ENCODE peak calls at places on chromosomes 3 and 15, in six cellular contexts. O is tibial nerve, I is foreskin fibroblast, X is right lobe of liver, A is fibroblast of the aortic adventitia, R is lower lobe of right lung. G is an unnamed sample.
A peak's percentile ranks its signal among the peaks of the same experiment; 100 is the strongest.

GRCh38 chr3:190017575-190018288 is 103.0 kb downstream of the P3H2 start:
- DNase-seq in O (no peak), I (peak; percentile 88), X (no peak), A (peak; percentile 83), R (no peak), G (peak; percentile 10)

GRCh38 chr15:96331942-96332853 is 1.7 kb downstream of the NR2F2 start:
- DNase-seq in O (no peak), I (peak; percentile 51), X (peak; percentile 83), A (peak; percentile 52), R (peak; percentile 77), G (no peak)

GRCh38 chr3:104916971-104917370 is 449.7 kb upstream of the ALCAM start:
- DNase-seq in O (no peak), I (peak; percentile 17), X (no peak), A (no peak), R (no peak), G (no peak)

GRCh38 chr3:164903820-164904451 is 174.4 kb downstream of the SI start:
- DNase-seq in O (no peak), I (no peak), X (no peak), A (no peak), R (no peak), G (no peak)

GRCh38 chr3:43885908-43886618 is 195.3 kb downstream of the ABHD5 start:
- DNase-seq in O (no peak), I (peak; percentile 33), X (no peak), A (no peak), R (no peak), G (no peak)

GRCh38 chr3:141544697-141545096 is 57.9 kb downstream of the RASA2 start:
- DNase-seq in O (no peak), I (no peak), X (no peak), A (no peak), R (no peak), G (no peak)

GRCh38 chr3:33388374-33389100 is 51.7 kb downstream of the UBP1 start:
- DNase-seq in O (no peak), I (no peak), X (no peak), A (no peak), R (no peak), G (no peak)

GRCh38 chr15:20349774-20350498 is 191.7 kb downstream of the GOLGA6L6 start:
- DNase-seq in O (no peak), I (no peak), X (no peak), A (no peak), R (peak; percentile 62), G (no peak)

GRCh38 chr3:132592211-132592610 is 4.9 kb upstream of the ACKR4 start:
- DNase-seq in O (no peak), I (peak; percentile 53), X (no peak), A (peak; percentile 72), R (no peak), G (no peak)

GRCh38 chr15:27561816-27562215 is 537.3 kb downstream of the OCA2 start:
- DNase-seq in O (no peak), I (peak; percentile 8), X (no peak), A (no peak), R (no peak), G (no peak)

GRCh38 chr15:68051907-68052306 is 2.2 kb upstream of the PIAS1 start:
- DNase-seq in O (no peak), I (no peak), X (no peak), A (no peak), R (no peak), G (no peak)

GRCh38 chr3:133578548-133579191 is 5.2 kb downstream of the CDV3 start:
- DNase-seq in O (no peak), I (peak; percentile 56), X (no peak), A (peak; percentile 70), R (no peak), G (peak; percentile 18)

GRCh38 chr3:163657088-163657487 is 1421.2 kb downstream of the SI start:
- DNase-seq in O (no peak), I (no peak), X (no peak), A (no peak), R (no peak), G (no peak)

GRCh38 chr15:93073465-93073952 is 15.5 kb downstream of the RGMA start:
- DNase-seq in O (no peak), I (no peak), X (peak; percentile 53), A (no peak), R (peak; percentile 57), G (no peak)

DNA sequence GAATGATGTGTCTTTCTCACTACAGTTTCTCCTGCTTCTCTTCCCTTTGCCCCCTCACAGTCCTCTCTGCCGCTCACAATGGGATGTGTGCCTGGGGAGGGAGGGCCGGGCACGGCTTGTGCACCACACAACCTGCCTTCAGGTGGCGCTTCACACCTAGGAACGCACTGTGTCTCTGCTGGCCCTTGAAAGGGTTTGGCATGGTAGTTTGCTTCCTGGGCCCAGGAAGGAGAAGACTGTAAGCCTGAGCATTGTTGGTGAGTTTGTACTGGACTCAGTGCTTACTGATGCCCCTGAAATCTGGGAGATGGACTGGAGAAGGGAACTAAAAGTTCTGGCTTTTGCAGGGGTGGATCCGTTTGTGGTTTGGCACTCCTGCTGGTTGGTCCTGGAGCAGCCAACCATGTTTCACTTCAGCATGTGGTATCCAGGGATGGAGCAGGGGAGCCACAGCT is 9.2 kb downstream of the ALPK3 start:
- DNase-seq in O (no peak), I (no peak), X (no peak), A (peak; percentile 49), R (no peak), G (peak; percentile 46)
- TF ChIP-seq CTCF in O (no peak), I (peak; percentile 20), X (peak; percentile 44), A (peak; percentile 19), R (peak; percentile 25), G (peak; percentile 80)

DNA sequence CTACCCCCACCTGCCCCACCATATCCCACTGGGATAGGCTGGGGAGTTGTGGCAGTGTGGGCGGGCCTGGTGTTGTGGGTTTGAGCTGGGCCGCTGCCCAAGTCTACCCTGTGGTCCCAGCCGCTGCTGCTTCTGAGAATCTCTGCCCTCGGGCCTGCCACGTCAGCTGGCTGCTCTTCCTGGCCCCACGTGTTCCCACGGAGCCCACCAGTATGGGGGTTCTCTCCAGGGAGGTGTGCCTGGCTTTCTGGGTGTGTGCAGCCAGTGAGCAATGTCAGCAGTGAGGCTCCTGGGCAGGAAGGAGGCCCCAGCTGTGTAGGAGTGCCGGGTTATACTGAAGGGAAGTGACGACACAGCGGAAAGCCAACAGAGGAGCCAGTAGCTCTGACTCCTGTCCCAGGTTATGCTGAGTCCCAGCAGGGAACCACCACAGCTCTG is 10.5 kb downstream of the GNAI2 start:
- DNase-seq in O (no peak), I (peak; percentile 95), X (no peak), A (peak; percentile 87), R (peak; percentile 74), G (no peak)
- TF ChIP-seq CTCF in O (no peak), I (no peak), X (no peak), A (no peak), R (peak; percentile 28), G (no peak)

GRCh38 chr3:112699436-112699978 is 58.6 kb upstream of the CCDC80 start:
- DNase-seq in O (no peak), I (peak; percentile 81), X (no peak), A (peak; percentile 46), R (no peak), G (no peak)
- TF ChIP-seq CTCF in O (no peak), I (no peak), X (no peak), A (no peak), R (no peak), G (no peak)

GRCh38 chr3:156132313-156132712 is 11.9 kb downstream of the KCNAB1 start:
- DNase-seq in O (no peak), I (no peak), X (no peak), A (no peak), R (no peak), G (no peak)

GRCh38 chr3:156131241-156131640 is 10.9 kb downstream of the KCNAB1 start:
- DNase-seq in O (no peak), I (no peak), X (no peak), A (peak; percentile 5), R (no peak), G (no peak)

GRCh38 chr3:156131799-156132198 is 11.4 kb downstream of the KCNAB1 start:
- DNase-seq in O (no peak), I (no peak), X (no peak), A (no peak), R (no peak), G (no peak)

GRCh38 chr3:156140196-156140595 is 19.8 kb downstream of the KCNAB1 start:
- DNase-seq in O (no peak), I (no peak), X (no peak), A (no peak), R (no peak), G (no peak)

DNA sequence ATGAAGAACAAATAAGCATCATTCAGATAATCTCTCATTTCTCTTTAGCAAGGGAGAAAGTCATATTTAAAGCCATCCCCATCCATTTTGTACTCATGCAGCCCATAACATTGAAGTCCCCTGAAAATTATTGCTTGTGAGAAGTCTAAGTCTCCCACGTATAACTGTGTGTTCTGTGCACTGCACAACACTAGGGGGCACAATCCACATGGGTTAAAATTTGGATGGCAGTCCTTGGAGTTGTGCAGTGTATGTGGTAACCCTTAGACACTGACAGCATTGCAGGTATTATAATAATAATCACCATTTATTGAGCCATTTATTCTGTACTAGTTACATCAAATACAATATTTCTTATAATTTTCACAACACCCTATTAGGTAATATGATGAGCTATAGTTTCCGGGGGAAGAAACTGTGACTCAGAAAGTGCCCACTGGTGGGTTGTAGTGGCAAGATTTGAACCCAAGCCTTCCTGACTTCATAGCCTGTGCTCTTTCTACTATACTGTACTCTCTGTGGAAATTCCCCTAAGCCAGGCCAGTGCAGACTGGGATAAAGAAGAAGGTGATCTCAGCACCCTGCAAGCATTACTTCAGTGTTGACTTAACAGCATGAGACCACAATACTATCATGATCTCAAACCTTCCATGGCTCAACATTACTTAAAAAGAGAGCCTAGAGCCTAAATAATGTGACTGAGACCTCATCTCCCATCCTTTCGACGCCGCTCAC is 15.7 kb downstream of the KCNAB1 start:
- DNase-seq in O (no peak), I (no peak), X (no peak), A (no peak), R (no peak), G (no peak)
- TF ChIP-seq CTCF in O (no peak), I (no peak), X (no peak), A (peak; percentile 8), R (no peak), G (peak; percentile 19)

DNA sequence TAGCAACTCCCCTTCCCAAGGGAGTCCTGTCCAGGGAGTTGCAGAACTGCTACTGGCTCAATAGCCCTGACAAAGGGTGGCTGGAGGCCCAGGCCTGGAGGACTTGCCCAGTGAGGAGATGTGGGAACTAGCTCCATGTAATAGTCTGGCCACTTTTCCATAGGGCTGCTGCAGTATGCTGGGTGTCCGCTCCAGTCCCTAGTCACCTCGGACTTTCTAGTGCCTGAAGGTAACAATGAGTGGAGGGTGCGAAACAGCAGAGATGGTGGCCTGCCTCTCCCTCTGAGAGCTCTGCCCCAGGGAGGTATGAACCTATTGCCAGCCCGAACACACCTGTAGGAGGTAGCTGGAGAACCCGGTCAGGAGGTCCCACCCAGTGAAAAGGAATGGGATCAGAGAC is 42.0 kb upstream of the GCSAM start:
- DNase-seq in O (no peak), I (no peak), X (no peak), A (no peak), R (no peak), G (no peak)
- TF ChIP-seq CTCF in O (no peak), I (no peak), X (no peak), A (no peak), R (no peak), G (no peak)

GRCh38 chr3:195774917-195775316 is 36.8 kb downstream of the MUC4 start:
- DNase-seq in O (peak; percentile 30), I (peak; percentile 58), X (no peak), A (peak; percentile 46), R (peak; percentile 71), G (peak; percentile 41)
- TF ChIP-seq CTCF in O (peak; percentile 22), I (peak; percentile 11), X (peak; percentile 42), A (peak; percentile 69), R (peak; percentile 50), G (peak; percentile 55)

G was measured in WERI-Rb-1.